ENCODE peak calls at places on chromosomes 5 and 9, in five cellular contexts. Y is H1, O is K562, V is HepG2, H is HCT116. N is an unnamed sample.

GRCh38 chr9:107932036-107932435 is 442.5 kb upstream of the KLF4 start:
- DNase-seq in Y (no peak), O (no peak), V (no peak), H (no peak), N (no peak)

GRCh38 chr5:42951169-42951846 is 88.8 kb downstream of the ANXA2R start:
- DNase-seq in Y (no peak), O (no peak), V (no peak), H (no peak), N (no peak)

GRCh38 chr9:112032733-112033132 is 136.1 kb downstream of the UGCG start:
- DNase-seq in Y (no peak), O (no peak), V (no peak), H (no peak), N (no peak)

GRCh38 chr9:127525426-127526188 is 74.3 kb downstream of the LRSAM1 start:
- DNase-seq in Y (no peak), O (peak), V (peak), H (peak), N (no peak)

GRCh38 chr9:123342247-123342646 is 13.8 kb upstream of the CRB2 start:
- DNase-seq in Y (no peak), O (no peak), V (no peak), H (no peak), N (no peak)

GRCh38 chr5:147387109-147387508 is 122.8 kb downstream of the DPYSL3 start:
- DNase-seq in Y (no peak), O (no peak), V (no peak), H (no peak), N (no peak)

GRCh38 chr9:112848316-112849151 is 42.1 kb downstream of the SLC46A2 start:
- DNase-seq in Y (no peak), O (no peak), V (no peak), H (no peak), N (no peak)

GRCh38 chr5:95842955-95843544 is 20.5 kb upstream of the GLRX start:
- DNase-seq in Y (no peak), O (peak), V (peak), H (no peak), N (peak)

GRCh38 chr9:82127993-82128710 is 139.6 kb downstream of the SPATA31D1 start:
- DNase-seq in Y (no peak), O (no peak), V (no peak), H (no peak), N (no peak)

GRCh38 chr9:4929917-4930316 is 55.2 kb upstream of the JAK2 start:
- DNase-seq in Y (no peak), O (no peak), V (peak), H (no peak), N (no peak)

GRCh38 chr5:103037673-103038455 is 82.1 kb downstream of the GIN1 start:
- DNase-seq in Y (no peak), O (no peak), V (no peak), H (no peak), N (no peak)

GRCh38 chr9:106468431-106468830 is 394.5 kb upstream of the ZNF462 start:
- DNase-seq in Y (no peak), O (no peak), V (no peak), H (no peak), N (no peak)

GRCh38 chr5:9545959-9546851 is at the start of gene SEMA5A:
- DNase-seq in Y (no peak), O (peak), V (no peak), H (no peak), N (no peak)

GRCh38 chr5:133552925-133553525 is 59.3 kb downstream of the FSTL4 start:
- DNase-seq in Y (peak), O (peak), V (peak), H (peak), N (peak)

DNA sequence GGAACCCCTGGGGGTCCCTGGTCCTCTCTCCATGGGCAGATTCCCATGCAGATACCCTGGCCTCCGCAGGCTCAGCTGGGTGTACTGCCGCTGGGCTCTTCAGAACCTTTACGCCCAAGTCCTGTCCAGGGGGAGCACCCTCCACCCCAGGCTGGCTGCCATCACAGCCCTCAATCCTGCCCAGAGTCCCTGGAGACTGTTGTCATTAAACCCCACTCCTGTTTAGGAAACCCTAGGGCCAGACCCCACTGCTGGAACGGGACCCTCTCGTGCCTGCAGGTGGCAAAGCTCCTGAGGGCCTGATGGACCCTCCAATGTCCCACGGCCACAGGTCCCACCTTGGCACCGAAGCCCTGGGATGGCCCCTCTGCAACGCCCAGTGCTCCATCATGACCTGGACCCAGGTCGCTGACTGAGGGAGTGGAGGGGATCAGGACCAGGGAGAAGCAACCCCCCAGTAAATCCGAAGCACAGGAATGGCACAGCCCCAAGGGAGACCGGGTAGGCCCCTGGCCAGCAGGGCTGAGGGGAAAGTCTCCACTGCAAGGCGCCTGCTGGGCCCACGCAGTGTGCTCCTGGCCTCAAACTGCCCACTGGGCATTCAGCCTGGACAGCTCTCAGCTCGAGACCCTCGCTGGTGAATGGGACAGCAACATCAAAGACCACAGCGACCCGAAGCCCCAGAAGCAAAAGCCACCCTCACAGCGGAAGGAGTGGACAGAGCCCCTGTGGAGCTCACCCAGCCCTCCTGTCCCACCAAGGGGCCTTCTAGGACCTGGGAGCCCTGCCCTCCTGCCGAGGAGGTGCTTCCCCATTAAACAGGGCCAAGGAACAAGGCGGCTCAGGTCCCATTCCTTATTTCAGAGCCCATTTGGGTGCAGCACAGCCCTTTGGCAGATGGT is 8.3 kb downstream of the ZDHHC11B start:
- DNase-seq in Y (no peak), O (no peak), V (no peak), H (no peak), N (no peak)
- TF ChIP-seq JUND in Y (no peak), O (no peak), V (no peak), H (no peak), N (no peak)

DNA sequence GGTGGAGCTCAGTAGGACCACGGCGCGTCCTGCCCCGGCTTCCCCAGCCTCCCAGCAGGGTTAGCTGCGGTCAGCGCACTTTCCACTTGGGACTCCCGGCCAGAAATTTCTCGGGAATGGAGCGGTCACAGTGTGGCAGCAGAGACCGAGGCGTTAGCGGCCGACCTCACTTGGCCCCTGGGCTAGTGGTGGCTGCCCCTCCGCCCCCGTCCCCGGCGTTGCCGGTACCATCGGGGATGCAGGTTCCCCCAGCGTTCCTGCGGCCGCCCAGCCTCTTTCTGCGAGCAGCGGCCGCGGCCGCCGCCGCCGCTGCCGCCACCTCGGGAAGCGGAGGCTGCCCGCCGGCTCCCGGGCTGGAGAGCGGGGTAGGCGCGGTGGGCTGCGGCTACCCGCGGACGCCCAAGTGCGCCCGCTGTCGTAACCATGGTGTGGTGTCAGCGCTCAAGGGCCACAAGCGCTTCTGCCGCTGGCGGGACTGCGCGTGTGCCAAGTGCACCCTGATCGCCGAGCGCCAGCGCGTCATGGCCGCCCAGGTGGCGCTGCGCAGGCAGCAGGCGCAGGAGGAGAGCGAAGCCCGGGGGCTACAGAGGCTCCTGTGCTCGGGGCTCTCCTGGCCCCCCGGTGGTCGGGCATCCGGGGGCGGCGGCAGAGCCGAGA is 454 bp downstream of the DMRTA1 start:
- DNase-seq in Y (peak), O (no peak), V (no peak), H (no peak), N (no peak)
- TF ChIP-seq JUND in Y (no peak), O (no peak), V (no peak), H (no peak), N (no peak)

GRCh38 chr5:176608937-176609723 is 826 bp downstream of the GPRIN1 start:
- DNase-seq in Y (no peak), O (no peak), V (no peak), H (no peak), N (peak)

GRCh38 chr5:176608142-176608705 is 1.7 kb downstream of the GPRIN1 start:
- DNase-seq in Y (no peak), O (no peak), V (no peak), H (no peak), N (no peak)

GRCh38 chr5:176606875-176607274 is 3.1 kb downstream of the GPRIN1 start:
- DNase-seq in Y (no peak), O (no peak), V (no peak), H (no peak), N (no peak)

GRCh38 chr5:176603091-176603490 is 6.9 kb downstream of the GPRIN1 start:
- DNase-seq in Y (no peak), O (no peak), V (no peak), H (no peak), N (no peak)

DNA sequence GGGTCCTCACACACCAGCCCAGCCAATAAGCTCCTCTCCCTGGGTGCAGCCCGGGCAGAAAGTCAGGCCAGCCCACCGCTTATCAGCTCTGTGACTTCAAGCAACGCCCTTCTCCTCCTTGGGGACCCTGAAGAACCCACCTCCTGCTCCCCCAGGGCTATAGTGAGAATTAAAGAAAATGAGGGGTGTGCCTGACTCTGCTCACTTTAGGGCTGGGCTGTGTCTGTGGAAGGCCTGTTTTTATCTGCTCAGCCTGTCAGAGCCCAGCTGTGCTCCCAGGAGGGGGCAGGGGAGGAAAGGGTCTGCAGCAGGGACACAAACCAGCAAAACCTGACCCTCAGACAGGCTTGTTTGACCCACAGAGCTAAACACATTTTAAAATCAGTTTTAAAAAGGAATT is 3.9 kb downstream of the GPRIN1 start:
- DNase-seq in Y (no peak), O (peak), V (no peak), H (no peak), N (no peak)
- TF ChIP-seq JUND in Y (no peak), O (no peak), V (no peak), H (no peak), N (no peak)

GRCh38 chr5:169581580-169582227 is 1.9 kb upstream of the SPDL1 start:
- DNase-seq in Y (no peak), O (peak), V (peak), H (peak), N (peak)
- TF ChIP-seq JUND in Y (no peak), O (no peak), V (no peak), H (no peak), N (no peak)

GRCh38 chr5:93503598-93504067 is 77.4 kb downstream of the NR2F1-AS1 start:
- DNase-seq in Y (no peak), O (no peak), V (peak), H (no peak), N (no peak)
- TF ChIP-seq JUND in Y (no peak), O (no peak), V (no peak), H (no peak), N (no peak)

DNA sequence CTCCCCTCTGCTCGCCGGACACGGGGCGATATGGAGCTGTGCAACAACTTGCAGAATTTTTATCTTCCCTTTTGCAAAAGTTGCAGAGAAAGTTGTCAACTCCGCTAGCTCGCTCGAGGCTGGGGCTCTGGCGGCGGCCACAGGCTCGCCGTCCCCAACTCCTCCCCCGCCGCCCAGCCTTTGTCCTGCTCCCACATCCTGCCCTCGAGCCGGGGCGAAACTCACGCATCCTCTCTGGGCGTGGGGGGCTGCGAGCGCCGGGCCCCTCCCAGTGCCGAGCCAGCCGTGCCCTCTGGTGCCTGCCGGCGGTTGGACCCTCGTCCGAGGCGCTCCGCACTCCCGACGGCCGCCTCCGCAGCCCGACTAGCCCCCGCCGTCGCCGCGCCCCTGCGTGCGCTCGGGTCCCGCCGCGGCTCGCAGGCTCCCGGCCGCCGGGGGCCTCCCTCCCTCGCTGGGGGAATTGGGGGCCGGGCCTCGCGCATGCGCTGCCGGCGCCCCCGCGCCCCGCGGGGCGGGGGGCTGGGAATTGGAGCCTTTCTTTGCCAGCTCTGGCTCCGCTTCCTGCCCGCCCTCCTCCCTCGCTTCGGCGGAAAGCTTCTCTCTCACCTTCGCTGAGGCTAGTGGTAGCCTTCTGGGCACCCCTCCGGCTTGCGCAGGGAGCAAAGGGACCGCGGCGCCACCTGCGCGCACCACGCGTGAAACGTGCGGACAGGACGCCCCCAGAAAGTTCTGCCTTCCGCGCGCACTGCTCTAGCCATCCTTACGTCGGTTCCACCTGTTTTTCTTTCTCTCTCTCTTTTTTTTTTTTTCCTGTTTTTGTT is at the start of gene CCNJL:
- DNase-seq in Y (no peak), O (peak), V (peak), H (no peak), N (peak)
- TF ChIP-seq JUND in Y (no peak), O (no peak), V (no peak), H (no peak), N (no peak)

GRCh38 chr9:137319976-137320551 is 18.0 kb upstream of the NRARP start:
- DNase-seq in Y (no peak), O (peak), V (no peak), H (no peak), N (no peak)
- TF ChIP-seq JUND in Y (no peak), O (no peak), V (no peak), H (no peak), N (no peak)

GRCh38 chr5:81554647-81555046 is 160.7 kb upstream of the ACOT12 start:
- DNase-seq in Y (no peak), O (no peak), V (no peak), H (no peak), N (no peak)
- TF ChIP-seq JUND in Y (no peak), O (no peak), V (no peak), H (no peak), N (no peak)